ENCODE peak calls at places on chromosomes 1 and 21, in four cellular contexts. One of them, this sample, is unnamed.

GRCh38 chr1:18641005-18641941 is 10.6 kb downstream of the PAX7 start:
- DNase-seq in left lobe of liver: no peak
- DNase-seq in GM04503: no peak
- DNase-seq in dorsolateral prefrontal cortex: no peak
- DNase-seq in this sample: no peak

GRCh38 chr1:196260267-196260666 is 348.0 kb downstream of the KCNT2 start:
- DNase-seq in left lobe of liver: no peak
- DNase-seq in GM04503: no peak
- DNase-seq in dorsolateral prefrontal cortex: no peak
- DNase-seq in this sample: no peak

GRCh38 chr1:59272507-59272906 is 24.4 kb upstream of the FGGY start:
- DNase-seq in left lobe of liver: no peak
- DNase-seq in GM04503: peak
- DNase-seq in dorsolateral prefrontal cortex: no peak
- DNase-seq in this sample: no peak

GRCh38 chr1:155063550-155064108 is at the start of gene EFNA4:
- DNase-seq in left lobe of liver: peak
- DNase-seq in GM04503: no peak
- DNase-seq in dorsolateral prefrontal cortex: no peak
- DNase-seq in this sample: peak

GRCh38 chr21:26916799-26917198 is 50.1 kb downstream of the ADAMTS5 start:
- DNase-seq in left lobe of liver: no peak
- DNase-seq in GM04503: no peak
- DNase-seq in dorsolateral prefrontal cortex: no peak
- DNase-seq in this sample: no peak

GRCh38 chr1:27525296-27526271 is 35.6 kb upstream of the WASF2 start:
- DNase-seq in left lobe of liver: no peak
- DNase-seq in GM04503: no peak
- DNase-seq in dorsolateral prefrontal cortex: no peak
- DNase-seq in this sample: peak

GRCh38 chr1:56837244-56837926 is 17.2 kb upstream of the C8A start:
- DNase-seq in left lobe of liver: no peak
- DNase-seq in GM04503: no peak
- DNase-seq in dorsolateral prefrontal cortex: no peak
- DNase-seq in this sample: no peak

GRCh38 chr1:89739844-89740216 is 81.0 kb upstream of the LRRC8D start:
- DNase-seq in left lobe of liver: no peak
- DNase-seq in GM04503: no peak
- DNase-seq in dorsolateral prefrontal cortex: no peak
- DNase-seq in this sample: no peak

GRCh38 chr1:205424881-205425635 is 3.2 kb upstream of the LEMD1 start:
- DNase-seq in left lobe of liver: no peak
- DNase-seq in GM04503: no peak
- DNase-seq in dorsolateral prefrontal cortex: no peak
- DNase-seq in this sample: no peak

GRCh38 chr21:42056996-42057689 is 14.0 kb upstream of the UMODL1 start:
- DNase-seq in left lobe of liver: no peak
- DNase-seq in GM04503: peak
- DNase-seq in dorsolateral prefrontal cortex: no peak
- DNase-seq in this sample: no peak

GRCh38 chr1:221451741-221452140 is 290.1 kb downstream of the DUSP10 start:
- DNase-seq in left lobe of liver: no peak
- DNase-seq in GM04503: no peak
- DNase-seq in dorsolateral prefrontal cortex: no peak
- DNase-seq in this sample: no peak

GRCh38 chr1:185439727-185440415 is 122.8 kb upstream of the IVNS1ABP start:
- DNase-seq in left lobe of liver: no peak
- DNase-seq in GM04503: peak
- DNase-seq in dorsolateral prefrontal cortex: no peak
- DNase-seq in this sample: peak

GRCh38 chr1:45945426-45945825 is 142.0 kb downstream of the MAST2 start:
- DNase-seq in left lobe of liver: no peak
- DNase-seq in GM04503: no peak
- DNase-seq in dorsolateral prefrontal cortex: no peak
- DNase-seq in this sample: no peak

GRCh38 chr21:30491963-30492428 is at the start of gene KRTAP19-3:
- DNase-seq in left lobe of liver: no peak
- DNase-seq in GM04503: no peak
- DNase-seq in dorsolateral prefrontal cortex: no peak
- DNase-seq in this sample: no peak

GRCh38 chr21:41952568-41953248 is 1.1 kb downstream of the C2CD2 start:
- DNase-seq in left lobe of liver: no peak
- DNase-seq in GM04503: no peak
- DNase-seq in dorsolateral prefrontal cortex: no peak
- DNase-seq in this sample: no peak

GRCh38 chr1:43067856-43068751 is 104.0 kb downstream of the EBNA1BP2 start:
- DNase-seq in left lobe of liver: no peak
- DNase-seq in GM04503: no peak
- DNase-seq in dorsolateral prefrontal cortex: no peak
- DNase-seq in this sample: no peak

GRCh38 chr1:203650012-203650836 is 23.6 kb downstream of the ATP2B4 start:
- DNase-seq in left lobe of liver: peak
- DNase-seq in GM04503: no peak
- DNase-seq in dorsolateral prefrontal cortex: no peak
- DNase-seq in this sample: peak

GRCh38 chr1:85334962-85335361 is 58.5 kb upstream of the BCL10 start:
- DNase-seq in left lobe of liver: no peak
- DNase-seq in GM04503: no peak
- DNase-seq in dorsolateral prefrontal cortex: no peak
- DNase-seq in this sample: no peak

GRCh38 chr1:221025391-221026355 is 146.4 kb downstream of the HLX start:
- DNase-seq in left lobe of liver: no peak
- DNase-seq in GM04503: no peak
- DNase-seq in dorsolateral prefrontal cortex: no peak
- DNase-seq in this sample: no peak

GRCh38 chr1:111190931-111191451 is 9.5 kb downstream of the DENND2D start:
- DNase-seq in left lobe of liver: peak
- DNase-seq in GM04503: peak
- DNase-seq in dorsolateral prefrontal cortex: no peak
- DNase-seq in this sample: peak

GRCh38 chr1:98468111-98468717 is 193.3 kb upstream of the SNX7 start:
- DNase-seq in left lobe of liver: no peak
- DNase-seq in GM04503: peak
- DNase-seq in dorsolateral prefrontal cortex: no peak
- DNase-seq in this sample: peak

GRCh38 chr1:164637461-164638375 is 78.7 kb downstream of the PBX1 start:
- DNase-seq in left lobe of liver: no peak
- DNase-seq in GM04503: peak
- DNase-seq in dorsolateral prefrontal cortex: peak
- DNase-seq in this sample: peak

GRCh38 chr1:63907051-63907450 is 133.2 kb downstream of the ROR1 start:
- DNase-seq in left lobe of liver: no peak
- DNase-seq in GM04503: no peak
- DNase-seq in dorsolateral prefrontal cortex: no peak
- DNase-seq in this sample: no peak

This sample was measured in trophoblast cell.